ENCODE peak calls at places on chromosomes 7 and 10, in four cellular contexts. Z is K562; H is GM23248; F is CD4-positive, alpha-beta memory T cell. G is an unnamed sample.

GRCh38 chr10:8337332-8337651 is 282.8 kb downstream of the GATA3 start:
- DNase-seq in Z (no peak), H (no peak), F (no peak), G (no peak)

GRCh38 chr10:77892761-77893160 is 33.8 kb downstream of the DLG5 start:
- DNase-seq in F (no peak), Z (no peak), H (no peak), G (no peak)

GRCh38 chr7:7583731-7584130 is 17.0 kb downstream of the MIOS start:
- DNase-seq in F (no peak), Z (no peak), H (no peak), G (no peak)

GRCh38 chr7:120942861-120943260 is 7.7 kb upstream of the ING3 start:
- DNase-seq in F (no peak), H (no peak), Z (no peak), G (no peak)

GRCh38 chr7:26321440-26321839 is 29.8 kb downstream of the SNX10 start:
- DNase-seq in H (no peak), F (no peak), Z (no peak), G (no peak)

GRCh38 chr7:106085015-106085414 is 27.1 kb downstream of the SYPL1 start:
- DNase-seq in Z (no peak), F (no peak), H (no peak), G (no peak)

GRCh38 chr10:77287647-77288120 is 349.9 kb downstream of the KCNMA1 start:
- DNase-seq in H (no peak), Z (no peak), F (no peak), G (no peak)

GRCh38 chr10:102065561-102066420 is 642 bp downstream of the HPS6 start:
- DNase-seq in H (peak; percentile 63), F (no peak), Z (no peak), G (peak; percentile 54)

GRCh38 chr7:154583454-154583853 is 419.5 kb downstream of the PAXIP1 start:
- DNase-seq in Z (no peak), F (no peak), H (no peak), G (no peak)

GRCh38 chr7:13839063-13839462 is 150.4 kb downstream of the ETV1 start:
- DNase-seq in F (no peak), H (no peak), Z (no peak), G (no peak)

GRCh38 chr10:110758898-110759297 is 112.8 kb upstream of the PDCD4 start:
- DNase-seq in Z (no peak), H (peak; percentile 73), F (no peak), G (no peak)

GRCh38 chr7:149081914-149082313 is 8.6 kb downstream of the ZNF786 start:
- DNase-seq in Z (no peak), H (no peak), F (no peak), G (no peak)

GRCh38 chr10:5775705-5776104 is 37.5 kb downstream of the GDI2 start:
- DNase-seq in H (no peak), F (peak; percentile 82), Z (no peak), G (no peak)

GRCh38 chr7:55452967-55453366 is 87.8 kb downstream of the LANCL2 start:
- DNase-seq in Z (no peak), H (no peak), F (no peak), G (no peak)

GRCh38 chr10:86267286-86268195 is 99.1 kb downstream of the GRID1 start:
- DNase-seq in H (no peak), Z (no peak), F (no peak), G (no peak)

GRCh38 chr7:15922002-15922401 is 235.5 kb upstream of the MEOX2 start:
- DNase-seq in H (no peak), Z (no peak), F (no peak), G (no peak)

GRCh38 chr7:44375236-44375699 is 49.9 kb upstream of the CAMK2B start:
- DNase-seq in Z (peak; percentile 42), H (no peak), F (no peak), G (no peak)

GRCh38 chr7:1853619-1854520 is 183.8 kb downstream of the ELFN1 start:
- DNase-seq in H (no peak), Z (peak; percentile 70), F (no peak), G (no peak)

GRCh38 chr10:112519129-112519761 is 72.2 kb downstream of the VTI1A start:
- DNase-seq in Z (no peak), H (no peak), F (no peak), G (no peak)

GRCh38 chr7:143405671-143406352 is 2.8 kb downstream of the EPHA1 start:
- DNase-seq in F (no peak), H (no peak), Z (no peak), G (no peak)

GRCh38 chr7:79412438-79412837 is 41.0 kb downstream of the MAGI2 start:
- DNase-seq in Z (no peak), H (no peak), F (no peak), G (no peak)
- H3K4me1 ChIP-seq in Z (no peaks in the 10 kb centered on the region), H (no peaks in the 10 kb centered on the region), F (no peaks in the 10 kb centered on the region), G (no peaks in the 10 kb centered on the region)

GRCh38 chr7:151437866-151438516 is 1.9 kb downstream of the CRYGN start:
- DNase-seq in H (no peak), Z (no peak), F (no peak), G (no peak)

GRCh38 chr7:151438864-151439601 is 908 bp downstream of the CRYGN start:
- DNase-seq in H (no peak), F (no peak), Z (no peak), G (no peak)

GRCh38 chr7:151440799-151441443 is 980 bp upstream of the CRYGN start:
- DNase-seq in F (no peak), H (peak; percentile 14), Z (no peak), G (no peak)

GRCh38 chr7:151442776-151443496 is 3.0 kb upstream of the CRYGN start:
- DNase-seq in F (no peak), H (no peak), Z (no peak), G (no peak)

DNA sequence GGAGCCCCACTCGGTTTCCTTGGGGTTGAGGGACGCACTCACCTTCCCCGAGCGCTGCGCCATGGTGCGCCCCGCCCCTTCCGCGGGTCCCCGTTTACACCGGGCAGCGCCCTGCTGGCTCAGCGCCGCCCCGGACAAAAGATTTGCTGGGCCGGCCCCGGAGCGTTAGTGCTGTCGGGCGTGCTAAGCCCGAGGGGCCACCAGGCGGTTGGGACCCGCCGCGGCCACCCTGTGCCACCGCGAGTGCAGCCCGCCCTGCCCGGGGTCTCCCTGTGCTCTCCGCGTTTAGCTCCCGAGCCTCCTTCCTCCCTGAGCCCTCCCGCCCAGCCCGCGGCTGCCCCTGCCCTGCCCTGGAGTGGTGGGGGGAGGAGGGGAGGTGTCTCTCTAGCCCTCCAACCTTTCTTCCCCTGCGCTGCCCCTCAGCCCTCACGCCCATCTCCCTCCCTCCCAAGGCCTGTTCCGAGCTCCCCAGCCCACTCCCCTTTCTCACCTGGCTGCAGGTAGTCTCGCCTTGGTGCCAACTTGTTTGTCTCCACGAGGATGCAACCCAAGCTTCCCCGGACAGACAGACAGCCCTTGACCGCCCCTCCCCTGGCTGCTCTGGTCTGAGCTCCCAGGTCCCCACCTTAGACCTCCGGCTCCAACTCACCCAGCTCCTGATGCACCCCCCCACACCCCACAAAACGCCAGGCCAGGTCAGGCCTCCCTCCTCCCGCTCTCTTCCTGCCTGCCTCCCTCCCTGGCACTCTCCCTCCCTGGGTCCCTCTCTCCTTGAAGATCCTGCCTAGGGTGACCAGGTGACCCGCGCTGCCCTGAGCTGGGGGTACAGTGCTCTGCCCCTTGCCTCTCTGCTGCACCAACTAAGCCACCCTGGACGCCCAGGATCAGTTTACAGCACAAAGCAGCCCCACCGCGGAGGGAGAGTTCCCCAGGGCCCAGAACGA is at the start of gene CRYGN:
- DNase-seq in F (no peak), Z (no peak), H (peak; percentile 23), G (no peak)
- H3K4me1 ChIP-seq in F (peaks cover 31% of the 10 kb centered on the region), Z (peaks cover 5% of the 10 kb centered on the region), H (peaks cover 4% of the 10 kb centered on the region), G (peaks cover 4% of the 10 kb centered on the region)

DNA sequence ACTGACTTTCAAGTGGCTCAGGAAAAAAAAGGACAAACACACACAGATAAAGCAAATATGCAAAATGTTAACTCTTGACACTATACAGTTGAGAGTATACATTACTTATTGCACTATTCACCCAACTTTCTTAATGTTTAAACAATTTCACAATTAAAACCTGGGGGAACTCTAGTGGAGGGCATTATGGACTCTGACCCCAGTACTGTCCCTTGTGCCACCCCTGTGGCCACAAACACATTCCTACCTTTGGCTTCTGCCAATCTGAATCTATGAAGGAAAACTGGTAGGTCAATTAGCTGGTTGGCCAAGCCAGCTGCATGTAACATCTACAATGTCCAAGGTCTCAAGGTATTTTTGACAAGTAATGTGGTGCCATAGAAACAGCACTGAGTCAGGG is 7.5 kb upstream of the FGFR2 start:
- DNase-seq in F (no peak), Z (no peak), H (no peak), G (no peak)
- H3K4me1 ChIP-seq in F (no peaks in the 10 kb centered on the region), Z (no peaks in the 10 kb centered on the region), H (no peaks in the 10 kb centered on the region), G (peaks cover 3% of the 10 kb centered on the region)

DNA sequence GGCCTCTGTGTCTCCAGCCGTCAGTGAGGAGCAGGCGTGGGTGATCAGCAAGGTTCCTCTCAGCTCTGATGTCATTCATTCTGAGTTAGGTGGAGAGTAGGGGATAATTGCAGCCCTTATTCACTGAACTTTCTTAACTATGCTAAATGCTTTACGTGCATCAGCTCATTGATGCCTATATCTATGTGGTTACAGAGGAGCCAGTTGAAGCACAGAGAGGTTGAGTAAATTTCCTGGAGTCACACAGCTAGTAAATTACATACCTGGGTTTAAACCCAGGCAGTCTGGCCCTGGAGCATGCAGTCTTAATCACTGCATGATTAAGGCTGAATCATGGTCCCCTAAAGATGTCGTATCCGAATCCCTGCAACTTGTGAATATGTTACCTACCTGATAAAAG is 99.6 kb downstream of the GRK5 start:
- DNase-seq in Z (no peak), H (peak; percentile 58), F (no peak), G (no peak)
- H3K4me1 ChIP-seq in Z (peaks cover 16% of the 10 kb centered on the region), H (peaks cover 15% of the 10 kb centered on the region), F (peaks cover 52% of the 10 kb centered on the region), G (peaks cover 57% of the 10 kb centered on the region)

GRCh38 chr7:27897441-27897847 is 157.5 kb downstream of the TAX1BP1 start:
- DNase-seq in Z (no peak), F (no peak), H (no peak), G (no peak)

GRCh38 chr7:27900006-27900405 is 160.0 kb downstream of the TAX1BP1 start:
- DNase-seq in Z (no peak), F (no peak), H (peak; percentile 84), G (no peak)

GRCh38 chr7:27899601-27900000 is 159.6 kb downstream of the TAX1BP1 start:
- DNase-seq in H (peak; percentile 43), F (no peak), Z (no peak), G (no peak)

GRCh38 chr7:27897001-27897400 is 157.0 kb downstream of the TAX1BP1 start:
- DNase-seq in Z (no peak), F (no peak), H (no peak), G (no peak)

GRCh38 chr7:27898735-27899134 is 158.8 kb downstream of the TAX1BP1 start:
- DNase-seq in F (no peak), Z (no peak), H (no peak), G (no peak)
- H3K4me1 ChIP-seq in F (peaks cover 13% of the 10 kb centered on the region), Z (no peaks in the 10 kb centered on the region), H (peaks cover 24% of the 10 kb centered on the region), G (peaks cover 11% of the 10 kb centered on the region)

GRCh38 chr10:35334297-35334696 is 2.0 kb upstream of the CCNY start:
- DNase-seq in Z (no peak), H (no peak), F (no peak), G (no peak)
- H3K4me1 ChIP-seq in Z (peaks cover 29% of the 10 kb centered on the region), H (peaks cover 39% of the 10 kb centered on the region), F (peaks cover 50% of the 10 kb centered on the region), G (peaks cover 27% of the 10 kb centered on the region)

DNA sequence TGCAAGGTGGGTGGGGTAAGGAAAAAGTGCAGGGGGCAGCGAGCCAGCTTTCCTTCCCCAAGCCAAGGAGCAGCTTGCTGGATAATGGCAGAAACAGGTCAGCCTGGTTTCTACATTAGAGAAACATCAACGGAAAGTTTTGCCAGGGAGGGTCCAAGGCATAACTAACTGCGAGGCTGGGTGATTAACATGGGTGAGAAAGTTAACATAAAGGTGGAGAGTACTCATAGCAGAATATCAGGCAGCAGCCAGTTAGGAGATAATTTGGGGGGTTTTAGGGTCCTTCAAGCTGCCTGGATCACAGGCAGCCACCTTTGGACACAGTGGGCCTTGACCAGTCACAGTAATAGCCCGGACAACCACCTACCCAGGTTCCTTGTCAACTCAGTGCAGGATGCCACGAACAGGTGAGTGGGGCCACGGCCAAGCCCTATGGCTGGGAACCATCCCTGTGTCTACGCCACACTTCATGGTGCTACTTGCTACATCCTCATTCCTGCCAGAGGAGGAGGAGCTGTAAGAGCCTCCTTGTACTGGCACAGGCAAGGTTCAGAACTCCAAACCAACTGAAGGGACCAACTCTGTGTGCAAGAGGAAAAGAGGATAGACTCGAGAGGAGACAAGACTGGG is 20.1 kb downstream of the ITPRIP start:
- DNase-seq in F (no peak), H (no peak), Z (no peak), G (no peak)
- H3K4me1 ChIP-seq in F (peaks cover 42% of the 10 kb centered on the region), H (peaks cover 29% of the 10 kb centered on the region), Z (no peaks in the 10 kb centered on the region), G (peaks cover 61% of the 10 kb centered on the region)

G was measured in Karpas-422.